ENCODE peak calls at places on chromosomes 7 and 10, in four cellular contexts. C, K, X and U are unnamed samples.

GRCh38 chr7:102935450-102936110 is 22.8 kb downstream of the LRRC17 start:
- DNase-seq in C (peak), K (no peak), X (no peak), U (no peak)

GRCh38 chr10:86960003-86960862 is 1.8 kb downstream of the SNCG start:
- DNase-seq in C (peak), K (peak), X (no peak), U (no peak)

GRCh38 chr7:19317461-19317860 is 172.2 kb upstream of the FERD3L start:
- DNase-seq in C (peak), K (no peak), X (no peak), U (no peak)

GRCh38 chr7:66504131-66504530 is 124.5 kb upstream of the KCTD7 start:
- DNase-seq in C (no peak), K (peak), X (no peak), U (no peak)

GRCh38 chr10:7494034-7494433 is 83.2 kb upstream of the SFMBT2 start:
- DNase-seq in C (no peak), K (no peak), X (no peak), U (no peak)

GRCh38 chr10:33859319-33860022 is 525.0 kb upstream of the NRP1 start:
- DNase-seq in C (no peak), K (no peak), X (no peak), U (no peak)

GRCh38 chr7:28729276-28729675 is 228.9 kb downstream of the TRIL start:
- DNase-seq in C (no peak), K (no peak), X (no peak), U (no peak)

GRCh38 chr10:3552281-3552680 is 232.7 kb downstream of the KLF6 start:
- DNase-seq in C (no peak), K (no peak), X (no peak), U (no peak)

GRCh38 chr7:91033574-91033973 is 230.7 kb upstream of the FZD1 start:
- DNase-seq in C (no peak), K (peak), X (no peak), U (no peak)

GRCh38 chr7:32588657-32589056 is 93.4 kb downstream of the AVL9 start:
- DNase-seq in C (peak), K (no peak), X (no peak), U (no peak)

GRCh38 chr10:84224411-84225028 is 824 bp downstream of the LRIT2 start:
- DNase-seq in C (no peak), K (no peak), X (no peak), U (no peak)

GRCh38 chr10:132721725-132722124 is 64.2 kb downstream of the NKX6-2 start:
- DNase-seq in C (no peak), K (no peak), X (no peak), U (no peak)

GRCh38 chr7:17090751-17091150 is 207.7 kb upstream of the AHR start:
- DNase-seq in C (peak), K (no peak), X (no peak), U (no peak)

GRCh38 chr7:101216001-101216859 is 1.2 kb downstream of the PLOD3 start:
- DNase-seq in C (no peak), K (no peak), X (no peak), U (no peak)